ENCODE peak calls at places on chromosomes 4 and X, in four cellular contexts. D is GM23248, O is neural progenitor cell, Q is MM.1S. C is an unnamed sample.

GRCh38 chrX:110427076-110427475 is 68.4 kb downstream of the RTL9 start:
- DNase-seq in D (no peak), O (no peak), Q (no peak), C (no peak)

GRCh38 chrX:130770615-130771014 is 132.4 kb downstream of the ENOX2 start:
- DNase-seq in D (peak; percentile 81), O (no peak), Q (no peak), C (no peak)

GRCh38 chrX:15916704-15917084 is 62.1 kb upstream of the AP1S2 start:
- DNase-seq in D (no peak), O (no peak), Q (no peak), C (no peak)

GRCh38 chr4:43682551-43682950 is 766.1 kb downstream of the KCTD8 start:
- DNase-seq in D (no peak), O (no peak), Q (no peak), C (no peak)

GRCh38 chr4:129092636-129093172 is 635 bp downstream of the SCLT1 start:
- DNase-seq in D (peak; percentile 60), O (no peak), Q (peak; percentile 39), C (peak; percentile 30)

GRCh38 chr4:100428051-100428450 is 89.8 kb downstream of the EMCN start:
- DNase-seq in D (peak; percentile 62), O (no peak), Q (no peak), C (peak; percentile 41)

GRCh38 chrX:38275615-38276014 is 51.7 kb downstream of the RPGR start:
- DNase-seq in D (peak; percentile 90), O (no peak), Q (no peak), C (no peak)

GRCh38 chr4:141006236-141006802 is 127.0 kb downstream of the RNF150 start:
- DNase-seq in D (no peak), O (no peak), Q (no peak), C (no peak)

GRCh38 chrX:85627363-85627762 is 247.9 kb upstream of the POF1B start:
- DNase-seq in D (peak; percentile 24), O (peak; percentile 24), Q (no peak), C (no peak)

GRCh38 chrX:103607385-103608304 is at the start of gene TCEAL3:
- DNase-seq in D (peak; percentile 76), O (peak; percentile 67), Q (no peak), C (peak; percentile 73)

GRCh38 chr4:40699648-40700047 is 50.1 kb upstream of the NSUN7 start:
- DNase-seq in D (peak; percentile 64), O (no peak), Q (no peak), C (no peak)

GRCh38 chr4:5995901-5996623 is 22.2 kb downstream of the C4orf50 start:
- DNase-seq in D (no peak), O (no peak), Q (no peak), C (peak; percentile 35)

GRCh38 chr4:153018716-153019115 is 82.6 kb downstream of the FHDC1 start:
- DNase-seq in D (no peak), O (no peak), Q (no peak), C (peak; percentile 23)

GRCh38 chrX:103215768-103216085 is 819 bp downstream of the BEX4 start:
- DNase-seq in D (no peak), O (no peak), Q (no peak), C (peak; percentile 45)

GRCh38 chr4:150209140-150209829 is 131.0 kb downstream of the DCLK2 start:
- DNase-seq in D (peak; percentile 68), O (peak; percentile 58), Q (peak; percentile 42), C (peak; percentile 59)

DNA sequence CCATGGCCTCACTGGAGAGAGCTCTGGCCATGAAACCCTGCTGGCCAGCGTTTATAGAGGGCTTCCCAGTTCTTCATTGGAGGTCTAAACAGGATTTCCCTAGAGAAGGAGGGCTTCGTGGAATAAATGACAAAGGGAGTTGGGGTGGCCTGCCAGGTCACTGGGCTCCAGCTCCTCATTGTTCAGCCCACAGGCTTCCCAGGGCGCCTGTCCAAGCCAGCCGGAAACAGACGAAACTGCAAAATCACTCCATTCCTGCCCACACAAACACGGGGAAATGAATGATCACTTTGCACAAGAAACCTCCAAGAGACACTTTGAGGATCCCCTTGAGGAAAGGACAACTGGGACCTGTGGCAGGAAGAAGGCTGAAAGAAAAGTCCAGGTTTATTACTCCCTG is 189.7 kb downstream of the TSPAN5 start:
- DNase-seq in D (peak; percentile 84), O (peak; percentile 40), Q (no peak), C (no peak)
- H3K27ac ChIP-seq in D (peak overlapping the region; percentile 82), O (no peak overlapping the region), Q (no peak overlapping the region), C (no peak overlapping the region)

DNA sequence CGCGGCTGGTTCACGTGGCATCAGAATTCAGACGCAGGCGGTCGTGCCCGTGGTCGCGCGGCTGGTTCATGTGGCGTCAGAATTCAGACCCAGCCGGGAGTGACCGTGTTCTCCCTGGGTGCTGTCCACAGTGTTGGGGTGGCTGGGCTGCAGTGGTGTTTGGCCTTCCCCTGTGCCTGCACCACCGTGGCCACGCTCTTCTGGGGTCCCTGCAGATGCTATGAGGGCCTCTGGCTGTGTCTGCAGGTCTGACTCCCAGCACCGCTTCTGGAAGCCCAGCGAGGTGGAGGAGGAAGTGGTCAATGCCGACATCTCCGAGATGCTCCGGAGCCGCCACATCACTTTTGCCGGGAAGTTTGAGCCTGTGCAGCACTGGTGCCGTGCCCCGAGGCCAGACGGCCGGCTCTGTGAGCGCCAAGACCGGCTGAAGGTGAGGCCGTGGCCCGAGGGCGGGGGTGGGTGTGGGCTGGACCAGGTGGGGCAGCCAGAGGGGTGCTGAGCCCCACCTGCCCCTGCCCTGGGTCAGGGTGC is 26.4 kb downstream of the NKX1-1 start:
- DNase-seq in D (no peak), O (no peak), Q (no peak), C (no peak)
- H3K36me3 ChIP-seq in D (no peaks in the 10 kb centered on the region), O (no peaks in the 10 kb centered on the region), Q (no peaks in the 10 kb centered on the region), C (no peaks in the 10 kb centered on the region)

GRCh38 chrX:42955349-42955748 is 177.4 kb upstream of the PPP1R2C start:
- DNase-seq in D (no peak), O (no peak), Q (peak; percentile 25), C (no peak)

GRCh38 chrX:42952621-42953020 is 174.7 kb upstream of the PPP1R2C start:
- DNase-seq in D (no peak), O (no peak), Q (no peak), C (no peak)

GRCh38 chrX:42948723-42949122 is 170.8 kb upstream of the PPP1R2C start:
- DNase-seq in D (no peak), O (no peak), Q (no peak), C (no peak)

GRCh38 chrX:42954880-42955279 is 176.9 kb upstream of the PPP1R2C start:
- DNase-seq in D (no peak), O (no peak), Q (no peak), C (no peak)

GRCh38 chrX:42951747-42952146 is 173.8 kb upstream of the PPP1R2C start:
- DNase-seq in D (no peak), O (no peak), Q (no peak), C (no peak)
- H3K27ac ChIP-seq in D (no peak overlapping the region), O (no peak overlapping the region), Q (no peak overlapping the region), C (no peak overlapping the region)

DNA sequence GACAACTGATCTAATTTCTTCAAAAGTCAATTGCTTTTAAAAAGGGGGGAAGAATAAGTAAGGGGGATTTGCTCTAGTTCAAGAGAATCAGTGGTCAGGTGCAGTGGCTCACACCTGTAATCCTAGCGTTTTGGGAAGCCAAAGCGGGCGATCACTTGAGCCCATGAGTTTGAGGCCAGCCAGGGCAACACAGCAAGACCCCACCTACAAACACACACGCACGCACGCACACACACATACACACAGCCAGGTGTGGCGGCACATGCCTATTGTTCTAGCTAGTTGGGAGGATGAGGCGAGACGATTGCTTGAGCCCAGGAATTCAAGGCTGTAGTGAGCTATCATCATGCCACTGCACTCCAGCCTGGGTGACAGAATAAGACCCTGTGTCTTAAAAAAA is 9.6 kb downstream of the GRSF1 start:
- DNase-seq in D (no peak), O (no peak), Q (no peak), C (no peak)
- H3K36me3 ChIP-seq in D (peaks cover 82% of the 10 kb centered on the region), O (peaks cover 39% of the 10 kb centered on the region), Q (peaks cover 16% of the 10 kb centered on the region), C (peaks cover 80% of the 10 kb centered on the region)

GRCh38 chr4:184284336-184284690 is 66.6 kb upstream of the ENPP6 start:
- DNase-seq in D (no peak), O (no peak), Q (peak; percentile 41), C (no peak)
- H3K27ac ChIP-seq in D (no peak overlapping the region), O (no peak overlapping the region), Q (peak overlapping the region; percentile 98), C (no peak overlapping the region)

GRCh38 chr4:80029364-80029763 is 43.7 kb downstream of the ANTXR2 start:
- DNase-seq in D (no peak), O (no peak), Q (no peak), C (no peak)

GRCh38 chr4:80036949-80037348 is 36.1 kb downstream of the ANTXR2 start:
- DNase-seq in D (peak; percentile 64), O (no peak), Q (no peak), C (no peak)

GRCh38 chr4:80036306-80036705 is 36.7 kb downstream of the ANTXR2 start:
- DNase-seq in D (no peak), O (no peak), Q (no peak), C (no peak)

GRCh38 chr4:80035336-80035735 is 37.7 kb downstream of the ANTXR2 start:
- DNase-seq in D (no peak), O (no peak), Q (peak; percentile 64), C (no peak)

DNA sequence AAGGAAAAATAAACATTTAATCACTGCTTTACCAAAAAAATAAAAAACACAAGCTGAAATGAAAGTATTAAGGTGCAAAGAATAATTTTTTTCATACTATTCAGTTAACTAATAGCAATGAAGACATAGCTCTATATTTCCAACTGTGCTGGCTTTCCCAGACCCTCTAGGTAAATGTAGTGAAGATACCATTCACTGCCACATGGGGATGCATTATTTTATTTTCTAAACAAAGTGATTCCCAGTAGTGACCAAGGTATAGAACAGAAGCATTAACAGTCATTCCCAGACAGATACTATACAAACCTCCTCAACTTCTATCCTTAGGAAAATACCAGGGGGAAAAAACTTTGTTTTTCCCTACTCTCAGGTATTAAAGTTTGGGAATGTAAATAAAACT is 39.4 kb downstream of the ANTXR2 start:
- DNase-seq in D (peak; percentile 7), O (no peak), Q (no peak), C (no peak)
- H3K36me3 ChIP-seq in D (peaks cover 45% of the 10 kb centered on the region), O (peaks cover 4% of the 10 kb centered on the region), Q (no peaks in the 10 kb centered on the region), C (peaks cover 39% of the 10 kb centered on the region)

GRCh38 chrX:80513620-80514019 is 93.4 kb downstream of the TENT5D start:
- DNase-seq in D (no peak), O (peak; percentile 17), Q (no peak), C (no peak)

GRCh38 chrX:80512924-80513323 is 92.7 kb downstream of the TENT5D start:
- DNase-seq in D (no peak), O (no peak), Q (no peak), C (no peak)

DNA sequence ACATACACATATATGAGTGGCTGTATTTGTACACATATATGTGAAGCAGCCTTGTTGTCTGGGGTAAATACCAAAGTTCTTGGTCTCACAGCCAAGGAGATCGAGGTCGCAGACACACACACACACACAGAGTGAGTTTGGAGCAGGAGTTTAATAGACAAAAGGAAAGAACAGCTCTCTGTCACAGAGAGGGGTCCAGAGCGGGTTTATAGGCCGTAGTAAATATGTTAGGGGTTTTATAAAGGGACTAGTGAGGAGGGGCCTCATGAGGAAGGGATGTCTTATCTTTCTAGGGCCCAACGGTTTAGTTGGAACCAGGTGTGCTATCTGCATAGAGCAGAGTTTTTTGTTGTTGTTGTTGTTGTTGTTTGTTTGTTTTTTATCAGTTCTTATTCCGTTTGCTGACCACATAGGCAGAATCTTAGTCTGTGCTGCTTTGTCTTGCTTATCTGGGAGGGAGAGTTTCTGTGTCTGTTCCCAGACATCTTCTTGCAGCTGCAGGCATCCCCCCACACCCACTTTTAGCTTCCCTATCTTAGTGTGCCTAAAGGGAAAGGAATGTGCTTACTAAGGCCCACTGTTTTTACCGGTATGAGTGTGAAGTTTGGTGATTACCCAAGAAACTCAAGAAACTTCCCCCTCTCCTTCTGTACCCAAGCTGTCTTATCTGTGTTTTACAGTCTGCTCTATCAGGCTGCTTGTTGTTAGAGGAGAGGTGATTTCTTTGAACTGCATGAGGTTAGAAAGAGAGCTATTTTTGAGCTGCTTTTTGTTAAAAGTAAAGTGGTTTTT is 91.9 kb downstream of the TENT5D start:
- DNase-seq in D (peak; percentile 0), O (peak; percentile 3), Q (peak; percentile 10), C (no peak)
- H3K27ac ChIP-seq in D (no peak overlapping the region), O (no peak overlapping the region), Q (no peak overlapping the region), C (no peak overlapping the region)